ENCODE peak calls at places on chromosomes 2 and 18, in five cellular contexts. U is AG09309, I is AG10803, K is AG04450, D is activated B cell treated with CpG ODN at 0.5 μM for 24 hours. E is an unnamed sample.

GRCh38 chr2:55460562-55460961 is 40.9 kb upstream of the CCDC88A start:
- DNase-seq in K (no peak), I (peak; percentile 6), D (no peak), U (no peak), E (no peak)

GRCh38 chr2:18976112-18976961 is 382.1 kb downstream of the OSR1 start:
- DNase-seq in I (peak; percentile 96), K (peak; percentile 55), U (peak; percentile 86), D (no peak), E (no peak)

GRCh38 chr18:26568513-26568912 is 20.2 kb upstream of the KCTD1 start:
- DNase-seq in I (no peak), U (no peak), K (no peak), D (no peak), E (no peak)

GRCh38 chr2:145931836-145932352 is 1412.0 kb upstream of the ZEB2 start:
- DNase-seq in D (no peak), U (no peak), K (no peak), I (no peak), E (no peak)

GRCh38 chr18:61948196-61948800 is 55.5 kb upstream of the RNF152 start:
- DNase-seq in D (no peak), U (no peak), K (peak; percentile 13), I (peak; percentile 46), E (no peak)

GRCh38 chr2:15634846-15635490 is 43.3 kb downstream of the DDX1 start:
- DNase-seq in D (no peak), K (no peak), I (peak; percentile 34), U (no peak), E (no peak)

GRCh38 chr2:112584134-112584890 is at the start of gene CHCHD5:
- DNase-seq in U (peak; percentile 81), I (peak; percentile 97), K (peak; percentile 84), D (peak; percentile 84), E (peak; percentile 89)

GRCh38 chr2:74862268-74862964 is 28.5 kb downstream of the HK2 start:
- DNase-seq in U (no peak), K (no peak), I (no peak), D (no peak), E (no peak)

GRCh38 chr2:119283873-119284331 is 60.3 kb downstream of the STEAP3 start:
- DNase-seq in I (peak; percentile 95), K (no peak), U (peak; percentile 65), D (no peak), E (no peak)

GRCh38 chr2:149732730-149733290 is 145.2 kb upstream of the MMADHC start:
- DNase-seq in I (no peak), U (no peak), K (no peak), D (no peak), E (no peak)

GRCh38 chr2:147273106-147273505 is 571.7 kb upstream of the ACVR2A start:
- DNase-seq in K (no peak), D (no peak), U (no peak), I (no peak), E (no peak)

GRCh38 chr2:101147062-101147461 is 4.1 kb downstream of the TBC1D8 start:
- DNase-seq in U (no peak), I (no peak), K (no peak), D (no peak), E (no peak)

GRCh38 chr18:58640891-58641610 is 12.2 kb upstream of the ALPK2 start:
- DNase-seq in I (no peak), U (no peak), D (no peak), K (no peak), E (no peak)

GRCh38 chr18:70365361-70365760 is 76.5 kb downstream of the SOCS6 start:
- DNase-seq in K (no peak), D (no peak), U (no peak), I (no peak), E (no peak)

GRCh38 chr2:239113164-239113563 is 265.3 kb downstream of the TWIST2 start:
- DNase-seq in I (peak; percentile 50), K (no peak), U (no peak), D (no peak), E (no peak)

GRCh38 chr2:24008672-24009366 is 1.1 kb upstream of the MFSD2B start:
- DNase-seq in U (no peak), I (no peak), D (no peak), K (no peak), E (no peak)

GRCh38 chr2:24009367-24009679 is 562 bp upstream of the MFSD2B start:
- DNase-seq in D (no peak), I (no peak), K (no peak), U (no peak), E (no peak)

GRCh38 chr2:24010477-24011277 is 792 bp downstream of the MFSD2B start:
- DNase-seq in D (no peak), I (no peak), K (no peak), U (no peak), E (no peak)

GRCh38 chr2:24011278-24012104 is 1.6 kb downstream of the MFSD2B start:
- DNase-seq in K (no peak), I (no peak), U (no peak), D (no peak), E (no peak)

GRCh38 chr2:24009680-24010476 is at the start of gene MFSD2B:
- DNase-seq in K (no peak), U (no peak), I (peak; percentile 15), D (no peak), E (no peak)
- TF ChIP-seq CTCF in K (no peak), U (no peak), I (no peak), D (no peak), E (no peak)

DNA sequence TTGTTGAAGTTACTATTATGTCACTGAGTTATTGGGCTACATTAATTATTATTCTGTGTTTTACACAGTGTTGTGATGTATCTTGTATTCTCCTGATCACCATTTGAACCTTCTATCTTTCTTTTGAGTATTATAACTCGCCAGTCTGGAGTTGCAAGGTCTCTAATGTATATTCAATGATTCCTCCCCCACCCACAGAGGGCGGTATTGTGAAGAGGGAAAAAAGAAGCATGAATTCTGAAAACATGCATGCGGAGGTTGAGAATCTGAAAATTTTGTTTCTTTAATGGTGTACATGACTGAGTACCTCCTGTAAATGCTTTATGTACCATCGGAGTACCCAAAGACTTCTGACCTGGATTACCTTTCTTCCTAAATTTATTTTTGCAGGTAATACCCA is 266.6 kb downstream of the NR4A2 start:
- DNase-seq in D (no peak), I (no peak), U (no peak), K (no peak), E (no peak)
- TF ChIP-seq CTCF in D (no peak), I (peak; percentile 10), U (no peak), K (no peak), E (no peak)

DNA sequence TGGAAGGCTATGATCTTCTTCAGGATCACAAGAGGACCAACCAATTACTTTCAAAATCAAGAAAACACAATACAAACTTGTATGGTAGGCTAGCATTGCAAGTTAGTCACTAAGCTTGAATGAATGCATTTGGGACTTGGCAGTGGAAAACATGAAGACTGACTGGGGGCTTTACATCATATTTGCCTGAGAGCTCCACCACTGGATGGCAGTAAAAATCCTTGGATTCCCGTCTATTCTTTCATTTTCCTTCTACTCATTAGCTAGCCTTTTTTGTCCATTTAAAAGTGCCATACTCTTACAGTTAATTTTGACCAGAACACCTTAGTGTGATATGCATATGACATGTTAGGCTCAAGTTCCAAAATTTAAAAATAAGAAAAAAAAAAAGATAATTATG is 63.5 kb upstream of the RASGRP3 start:
- DNase-seq in D (no peak), U (no peak), I (peak; percentile 59), K (no peak), E (no peak)
- TF ChIP-seq CTCF in D (no peak), U (peak; percentile 55), I (peak; percentile 55), K (peak; percentile 65), E (no peak)

GRCh38 chr2:221225752-221226151 is 346.4 kb downstream of the EPHA4 start:
- DNase-seq in K (no peak), I (no peak), U (no peak), D (no peak), E (no peak)

GRCh38 chr2:221228214-221228769 is 343.8 kb downstream of the EPHA4 start:
- DNase-seq in K (no peak), I (no peak), U (no peak), D (no peak), E (no peak)

GRCh38 chr2:221229097-221229496 is 343.0 kb downstream of the EPHA4 start:
- DNase-seq in D (no peak), U (no peak), I (no peak), K (no peak), E (no peak)
- TF ChIP-seq CTCF in D (no peak), U (no peak), I (no peak), K (no peak), E (no peak)

DNA sequence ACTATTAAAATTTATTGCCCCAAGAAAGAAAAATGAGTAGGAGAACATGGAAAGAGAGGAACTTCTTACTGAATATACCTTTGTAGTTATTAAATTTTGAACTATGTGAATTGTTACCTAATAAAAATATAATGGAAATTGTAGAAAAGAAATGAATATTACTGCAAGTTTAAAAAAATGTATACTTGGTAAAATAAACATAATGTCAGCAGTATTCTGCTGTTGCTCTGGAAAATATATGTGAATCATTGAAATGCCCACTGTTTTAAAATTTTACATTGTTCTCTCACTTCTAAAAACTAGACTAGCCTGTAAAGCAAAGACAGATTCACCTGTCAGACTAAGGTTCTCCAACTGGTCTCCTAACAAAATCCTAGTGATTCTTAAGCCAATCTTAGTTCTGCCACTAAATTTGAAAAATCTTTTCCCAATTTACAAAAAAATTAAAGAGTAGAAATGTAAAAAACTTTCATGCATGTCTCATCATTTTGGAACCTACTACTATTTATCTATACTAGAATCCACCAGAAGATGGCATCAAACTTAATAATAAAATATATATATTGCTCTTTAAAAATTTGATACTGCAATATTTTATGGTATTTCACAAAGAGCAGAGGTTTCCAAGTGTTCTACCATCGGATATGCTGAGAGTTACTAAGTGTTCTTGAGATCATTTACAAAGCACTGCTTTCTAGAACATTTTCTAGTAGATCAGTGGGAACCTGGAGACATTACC is 22.3 kb upstream of the TMEM237 start:
- DNase-seq in K (no peak), U (no peak), D (no peak), I (peak; percentile 27), E (no peak)
- TF ChIP-seq CTCF in K (no peak), U (no peak), D (no peak), I (peak; percentile 39), E (no peak)

E was measured in natural killer cell.